ENCODE peak calls at places on chromosomes 13 and 19, in four cellular contexts. Q, O, A and Z are unnamed samples. For H3K36me3 and H3K4me1, the result is how much of the 10 kb centered on the place peaks cover.

GRCh38 chr13:112587767-112588489 is at the start of gene TUBGCP3:
- DNase-seq in Q (no peak), O (no peak), A (peak), Z (peak)

GRCh38 chr13:76886292-76887061 is at the start of gene KCTD12:
- DNase-seq in Q (peak), O (no peak), A (no peak), Z (peak)

GRCh38 chr19:44850641-44851109 is 4.6 kb downstream of the NECTIN2 start:
- DNase-seq in Q (no peak), O (no peak), A (no peak), Z (no peak)

GRCh38 chr13:28220166-28220565 is 81.8 kb downstream of the PAN3 start:
- DNase-seq in Q (no peak), O (no peak), A (no peak), Z (no peak)

GRCh38 chr19:7705387-7706187 is 3.7 kb upstream of the FCER2 start:
- DNase-seq in Q (no peak), O (peak), A (no peak), Z (no peak)

GRCh38 chr19:31220540-31220939 is 128.7 kb downstream of the TSHZ3 start:
- DNase-seq in Q (no peak), O (no peak), A (no peak), Z (peak)

GRCh38 chr19:47697863-47698609 is 15.2 kb upstream of the EHD2 start:
- DNase-seq in Q (peak), O (peak), A (peak), Z (peak)

GRCh38 chr19:3699071-3699740 is 1.1 kb downstream of the PIP5K1C start:
- DNase-seq in Q (no peak), O (no peak), A (no peak), Z (no peak)

GRCh38 chr19:32519023-32519422 is 62.0 kb upstream of the PDCD5 start:
- DNase-seq in Q (no peak), O (no peak), A (no peak), Z (no peak)

GRCh38 chr19:33055718-33056117 is 9.0 kb downstream of the RHPN2 start:
- DNase-seq in Q (no peak), O (no peak), A (no peak), Z (no peak)

GRCh38 chr13:34340534-34340933 is 522.6 kb downstream of the RFC3 start:
- DNase-seq in Q (no peak), O (no peak), A (no peak), Z (no peak)

GRCh38 chr13:26476111-26476743 is 81.3 kb upstream of the WASF3 start:
- DNase-seq in Q (peak), O (no peak), A (peak), Z (no peak)

GRCh38 chr13:53758946-53759345 is 730.3 kb downstream of the OLFM4 start:
- DNase-seq in Q (no peak), O (no peak), A (no peak), Z (no peak)

GRCh38 chr19:4575978-4576933 is 16.8 kb upstream of the SEMA6B start:
- DNase-seq in Q (no peak), O (no peak), A (peak), Z (no peak)

GRCh38 chr13:114104626-114105350 is 27.6 kb downstream of the RASA3 start:
- DNase-seq in Q (no peak), O (no peak), A (no peak), Z (no peak)

GRCh38 chr19:56163097-56163496 is 12.7 kb upstream of the GALP start:
- DNase-seq in Q (no peak), O (no peak), A (no peak), Z (no peak)

GRCh38 chr19:41740415-41741243 is 14.7 kb upstream of the CEACAM6 start:
- DNase-seq in Q (no peak), O (no peak), A (no peak), Z (no peak)

GRCh38 chr19:51986309-51987291 is at the start of gene ZNF350:
- DNase-seq in Q (peak), O (peak), A (peak), Z (peak)

DNA sequence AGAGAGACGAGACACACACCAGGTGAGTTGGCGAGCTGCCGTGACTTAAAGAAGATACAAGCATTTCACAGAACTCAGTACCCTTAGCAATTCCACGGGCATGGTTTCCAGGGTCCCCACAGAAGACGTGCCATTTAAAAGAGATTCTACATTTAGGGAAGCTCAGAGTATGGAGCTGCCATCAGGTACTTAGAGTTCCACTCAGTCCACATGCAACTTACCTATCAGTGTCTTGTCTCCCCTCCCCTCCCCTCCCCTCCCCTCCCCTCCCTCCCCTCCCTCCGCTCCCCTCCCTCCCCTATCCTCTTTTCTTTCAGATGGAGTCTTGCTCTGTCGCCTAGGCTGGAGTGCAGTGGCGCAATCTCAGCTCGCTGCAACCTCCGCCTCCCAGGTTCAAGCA is 12.2 kb downstream of the ZNF30 start:
- DNase-seq in Q (no peak), O (no peak), A (no peak), Z (no peak)
- H3K36me3 ChIP-seq in Q (under half), O (under half), A (under half), Z (under half)

GRCh38 chr13:62333466-62333865 is 917.8 kb upstream of the PCDH20 start:
- DNase-seq in Q (no peak), O (no peak), A (no peak), Z (no peak)
- TF ChIP-seq SUZ12 in Q (no peak), O (no peak), A (no peak), Z (no peak)

DNA sequence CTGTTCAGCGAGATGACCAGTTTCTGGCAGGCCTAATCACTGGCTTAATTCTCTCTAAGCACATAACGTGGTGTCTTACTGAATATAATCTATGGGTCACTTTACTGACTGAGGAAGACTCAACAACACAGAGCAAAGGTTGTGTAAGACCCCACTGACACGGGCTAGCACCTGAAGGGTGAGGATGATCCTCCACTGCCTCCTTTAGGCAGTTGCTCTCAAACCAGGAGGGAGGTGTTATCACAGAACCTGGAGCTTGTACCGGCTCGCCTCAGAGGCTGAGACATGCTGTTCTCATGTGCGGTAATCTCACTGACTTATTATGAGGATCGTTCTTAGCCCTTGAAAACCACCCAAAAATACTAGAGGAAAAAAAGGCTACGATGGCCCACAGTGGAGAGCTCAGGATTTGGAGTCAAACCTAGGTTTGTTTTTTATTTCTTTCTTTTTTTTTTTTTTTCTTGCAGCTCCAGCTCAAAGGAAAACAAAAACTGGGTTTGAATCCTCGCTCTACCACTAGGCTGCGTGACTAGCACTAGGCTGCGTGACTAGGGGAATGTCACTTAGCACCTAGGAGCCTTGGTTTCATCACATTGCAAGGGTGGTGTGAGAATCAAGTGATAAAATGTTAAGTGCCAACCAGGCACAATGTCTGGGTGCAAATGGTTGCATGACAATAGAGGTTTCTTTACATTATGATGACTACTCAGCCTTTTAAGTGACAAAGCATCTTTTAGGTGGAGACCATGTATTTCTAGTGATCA is 28.1 kb downstream of the RCBTB2 start:
- DNase-seq in Q (no peak), O (no peak), A (no peak), Z (peak)
- H3K4me1 ChIP-seq in Q (under half), O (half or more), A (under half), Z (under half)

DNA sequence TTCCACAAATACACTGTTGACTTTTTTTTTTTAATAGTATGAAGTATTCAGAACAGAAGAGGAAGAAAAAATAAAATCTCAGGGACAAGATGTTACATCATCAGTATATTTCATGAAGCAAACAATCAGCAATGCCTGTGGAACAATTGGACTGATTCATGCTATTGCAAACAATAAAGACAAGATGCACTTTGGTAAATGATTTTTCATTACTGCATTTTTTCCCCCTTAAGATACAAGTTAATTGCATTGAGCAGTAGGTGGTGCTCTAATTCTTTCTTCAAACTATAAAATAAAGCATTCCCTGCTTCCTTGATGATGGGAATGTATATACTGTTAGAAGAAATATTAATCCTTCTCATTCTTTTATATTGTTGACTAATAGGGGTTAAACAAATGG is 17.1 kb downstream of the UCHL3 start:
- DNase-seq in Q (no peak), O (no peak), A (peak), Z (no peak)
- H3K36me3 ChIP-seq in Q (under half), O (under half), A (under half), Z (under half)

DNA sequence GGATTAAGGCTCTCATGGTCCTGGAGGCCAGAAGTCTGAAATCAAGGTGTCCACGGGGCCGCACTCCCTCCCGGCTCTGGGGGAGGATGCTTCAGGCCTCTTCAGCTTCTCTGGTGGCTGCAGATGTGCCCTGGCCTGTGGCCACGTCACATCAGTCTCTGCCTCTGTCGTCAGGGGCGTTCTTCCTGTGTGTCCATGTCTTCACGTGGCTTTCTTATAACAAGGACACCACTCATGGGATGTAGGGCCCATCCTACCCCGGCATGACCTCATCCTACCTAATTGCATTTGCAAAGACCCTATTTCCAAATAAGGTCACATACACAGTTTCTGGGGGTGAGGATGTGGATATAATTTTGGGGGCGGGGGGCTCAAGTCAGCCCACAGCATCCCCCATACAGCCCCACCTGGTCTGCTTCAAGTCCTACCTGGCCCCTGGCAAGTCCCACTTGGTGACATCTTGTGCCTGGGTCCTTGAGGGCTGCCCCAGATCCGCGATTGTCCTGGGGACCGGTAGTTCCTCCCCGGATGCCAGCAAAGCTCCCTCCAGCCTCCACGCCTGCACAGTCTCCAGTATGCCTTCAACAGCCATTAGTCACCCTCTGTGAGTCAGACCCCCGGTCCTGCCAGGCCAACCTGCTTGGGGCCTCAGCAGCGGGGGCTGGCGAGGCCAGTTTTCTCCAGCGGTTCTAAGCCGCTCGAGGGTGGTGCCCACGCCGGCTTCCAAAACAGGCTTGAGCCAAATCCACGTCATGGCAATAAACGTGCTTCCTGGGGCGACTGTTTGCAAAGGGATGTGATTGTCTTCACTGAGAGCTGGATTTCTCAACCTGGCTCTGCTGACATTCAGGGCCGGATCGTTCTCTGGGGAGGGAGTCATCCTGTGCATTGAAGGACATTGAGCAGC is 32.2 kb downstream of the MYO9B start:
- DNase-seq in Q (no peak), O (no peak), A (peak), Z (no peak)
- TF ChIP-seq SUZ12 in Q (no peak), O (no peak), A (no peak), Z (no peak)

GRCh38 chr19:35869327-35870123 is 1.2 kb downstream of the APLP1 start:
- DNase-seq in Q (peak), O (no peak), A (peak), Z (peak)

GRCh38 chr19:35868172-35868822 is at the start of gene APLP1:
- DNase-seq in Q (no peak), O (no peak), A (peak), Z (no peak)

GRCh38 chr19:35871611-35872010 is 3.2 kb downstream of the APLP1 start:
- DNase-seq in Q (no peak), O (no peak), A (no peak), Z (no peak)

GRCh38 chr19:35870798-35871197 is 2.4 kb downstream of the APLP1 start:
- DNase-seq in Q (no peak), O (no peak), A (no peak), Z (no peak)

DNA sequence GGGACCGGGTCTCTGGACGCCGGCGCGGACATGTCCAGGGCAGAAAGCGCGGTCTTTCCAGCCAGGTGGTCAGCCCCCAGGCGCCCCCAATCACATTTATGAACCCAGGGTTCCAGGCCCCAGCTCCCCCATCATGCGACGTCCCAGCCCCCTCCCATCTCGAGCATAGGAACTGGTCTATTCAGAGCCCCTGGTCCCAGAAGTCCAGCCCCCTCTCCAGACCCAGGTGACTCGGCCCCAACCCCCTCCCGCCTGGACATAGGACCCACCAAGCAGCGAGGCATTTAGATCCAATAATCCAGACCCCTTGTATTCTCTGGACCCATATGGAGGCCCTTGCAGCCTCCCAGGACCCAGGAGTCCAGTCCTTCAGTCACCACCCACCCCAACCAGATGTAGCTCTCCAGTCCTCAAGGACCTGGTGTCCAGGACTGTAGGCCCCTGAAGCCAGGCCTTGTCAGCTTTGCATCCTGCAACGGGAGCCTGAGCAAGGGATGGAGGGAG is 501 bp downstream of the APLP1 start:
- DNase-seq in Q (no peak), O (no peak), A (no peak), Z (no peak)
- H3K4me1 ChIP-seq in Q (under half), O (under half), A (under half), Z (under half)